ENCODE peak calls at places on chromosomes 16 and 17, in four cellular contexts. Y is mesenchymal stem cell, K is IMR-90, C is H9. L is an unnamed sample.

GRCh38 chr16:24255446-24256352 is at the start of gene CACNG3:
- DNase-seq in Y (no peak), K (peak; percentile 33), C (peak; percentile 91), L (peak; percentile 93)

GRCh38 chr17:46774108-46774737 is 44.3 kb downstream of the WNT3 start:
- DNase-seq in Y (no peak), K (no peak), C (peak; percentile 37), L (no peak)

GRCh38 chr17:10059684-10060211 is 138.7 kb downstream of the GAS7 start:
- DNase-seq in Y (peak; percentile 65), K (peak; percentile 15), C (no peak), L (no peak)

GRCh38 chr16:4962716-4963115 is 4.6 kb downstream of the SEC14L5 start:
- DNase-seq in Y (no peak), K (no peak), C (no peak), L (no peak)

GRCh38 chr17:50533185-50533584 is 650 bp downstream of the EPN3 start:
- DNase-seq in Y (no peak), K (no peak), C (no peak), L (peak; percentile 52)

GRCh38 chr16:72990003-72990521 is 57.9 kb downstream of the ZFHX3 start:
- DNase-seq in Y (peak; percentile 36), K (peak; percentile 68), C (no peak), L (peak; percentile 30)

GRCh38 chr17:39152134-39152884 is 872 bp upstream of the PLXDC1 start:
- DNase-seq in Y (no peak), K (no peak), C (no peak), L (no peak)

GRCh38 chr17:82647593-82648164 is 565 bp downstream of the WDR45B start:
- DNase-seq in Y (peak; percentile 70), K (no peak), C (no peak), L (peak; percentile 16)

GRCh38 chr17:77700165-77700881 is 258.2 kb upstream of the TNRC6C start:
- DNase-seq in Y (no peak), K (no peak), C (peak; percentile 24), L (no peak)

GRCh38 chr16:49148410-49148809 is 133.2 kb downstream of the CBLN1 start:
- DNase-seq in Y (no peak), K (no peak), C (no peak), L (peak; percentile 10)

GRCh38 chr17:8072727-8073461 is 14.6 kb downstream of the ALOX12B start:
- DNase-seq in Y (peak; percentile 22), K (no peak), C (peak; percentile 61), L (no peak)

GRCh38 chr16:2787406-2787805 is at the start of gene PRSS33:
- DNase-seq in Y (no peak), K (no peak), C (peak; percentile 23), L (no peak)

GRCh38 chr16:9275386-9275785 is 183.9 kb downstream of the HAPSTR1 start:
- DNase-seq in Y (no peak), K (no peak), C (no peak), L (peak; percentile 70)

GRCh38 chr17:20965492-20965891 is 77.3 kb downstream of the USP22 start:
- DNase-seq in Y (no peak), K (no peak), C (no peak), L (peak; percentile 39)

GRCh38 chr17:36869856-36870617 is 67.2 kb upstream of the LHX1 start:
- DNase-seq in Y (peak; percentile 37), K (peak; percentile 17), C (peak; percentile 71), L (peak; percentile 86)

DNA sequence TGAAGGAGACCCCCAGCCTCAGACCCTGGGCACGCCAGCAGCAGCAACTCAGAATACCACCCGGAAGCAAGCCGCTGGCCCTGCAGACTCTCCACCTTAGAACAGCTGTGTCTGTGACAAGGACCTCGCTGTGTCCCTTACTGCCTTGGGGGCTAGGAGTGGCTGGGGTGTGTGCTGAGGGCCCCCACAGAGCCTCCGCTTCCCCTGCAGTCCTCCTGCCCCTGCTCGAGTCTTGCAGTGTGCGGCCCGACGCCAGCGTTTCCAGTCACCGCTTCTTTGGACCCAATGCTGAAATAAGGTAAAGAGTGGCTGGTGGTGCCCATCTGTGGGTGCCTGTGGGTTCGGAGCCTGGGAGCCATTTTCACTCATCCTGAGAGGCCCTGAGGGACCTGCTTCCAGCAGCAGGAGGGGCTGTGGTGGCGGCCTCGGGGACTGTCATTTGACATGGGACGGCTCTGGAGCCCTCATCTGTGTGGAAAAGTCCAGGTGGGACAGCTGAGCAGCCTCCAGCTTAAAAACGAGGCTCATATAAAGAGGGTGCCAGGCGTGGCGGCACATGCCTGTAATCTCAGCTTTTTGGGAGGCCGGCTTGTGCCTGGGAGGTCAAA is 14.7 kb upstream of the MC1R start:
- DNase-seq in Y (no peak), K (no peak), C (no peak), L (no peak)
- H3K4ac ChIP-seq in Y (no peak overlapping the region), K (no peak overlapping the region), C (no peak overlapping the region), L (no peak overlapping the region)

DNA sequence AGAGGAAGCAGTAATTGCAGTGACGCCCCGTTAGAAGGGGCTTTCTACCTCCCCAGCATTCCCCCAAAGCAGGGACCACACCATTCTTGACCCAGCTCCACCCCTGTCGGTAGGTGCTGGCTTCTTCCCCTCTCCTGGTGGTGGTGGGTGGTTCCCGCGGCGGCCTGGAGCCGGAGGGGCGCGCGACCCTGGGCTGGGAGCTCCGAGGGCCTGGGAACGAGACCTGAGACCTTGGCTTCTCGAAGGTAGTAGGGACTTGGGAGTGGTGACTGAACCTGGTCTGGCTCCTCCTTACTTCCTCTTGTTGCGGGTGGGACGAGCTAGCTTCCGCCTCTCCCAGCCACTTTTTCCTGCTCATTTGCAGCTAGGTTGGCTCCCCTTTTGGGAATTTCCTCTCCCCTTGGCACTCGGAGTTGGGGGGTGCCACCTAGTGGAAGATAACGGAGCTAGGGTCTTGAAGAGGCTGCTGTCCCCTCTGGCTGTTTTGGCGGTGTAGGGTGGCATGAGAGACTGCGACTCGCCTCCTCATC is 460 bp downstream of the GRN start:
- DNase-seq in Y (peak; percentile 72), K (peak; percentile 59), C (peak; percentile 88), L (peak; percentile 89)
- H3K27ac ChIP-seq in Y (peak overlapping the region; percentile 47), K (peak overlapping the region; percentile 7), C (no peak overlapping the region), L (no peak overlapping the region)

GRCh38 chr17:48056246-48056745 is 8.1 kb downstream of the NFE2L1 start:
- DNase-seq in Y (no peak), K (no peak), C (no peak), L (no peak)
- H3K18ac ChIP-seq in Y (no peak overlapping the region), K (peak overlapping the region; percentile 28), C (peak overlapping the region; percentile 40), L (peak overlapping the region; percentile 62)

GRCh38 chr16:54511181-54511731 is 224.7 kb upstream of the IRX3 start:
- DNase-seq in Y (no peak), K (no peak), C (no peak), L (peak; percentile 34)
- H3K4ac ChIP-seq in Y (no peak overlapping the region), K (no peak overlapping the region), C (no peak overlapping the region), L (no peak overlapping the region)

GRCh38 chr17:2084766-2085647 is 30.1 kb downstream of the HIC1 start:
- DNase-seq in Y (peak; percentile 89), K (peak; percentile 86), C (peak; percentile 23), L (no peak)

GRCh38 chr17:2084129-2084765 is 29.3 kb downstream of the HIC1 start:
- DNase-seq in Y (peak; percentile 84), K (peak; percentile 53), C (no peak), L (no peak)

GRCh38 chr17:2081564-2081963 is 26.7 kb downstream of the HIC1 start:
- DNase-seq in Y (no peak), K (peak; percentile 53), C (no peak), L (no peak)

GRCh38 chr17:2083613-2084128 is 28.8 kb downstream of the HIC1 start:
- DNase-seq in Y (peak; percentile 63), K (no peak), C (no peak), L (no peak)

DNA sequence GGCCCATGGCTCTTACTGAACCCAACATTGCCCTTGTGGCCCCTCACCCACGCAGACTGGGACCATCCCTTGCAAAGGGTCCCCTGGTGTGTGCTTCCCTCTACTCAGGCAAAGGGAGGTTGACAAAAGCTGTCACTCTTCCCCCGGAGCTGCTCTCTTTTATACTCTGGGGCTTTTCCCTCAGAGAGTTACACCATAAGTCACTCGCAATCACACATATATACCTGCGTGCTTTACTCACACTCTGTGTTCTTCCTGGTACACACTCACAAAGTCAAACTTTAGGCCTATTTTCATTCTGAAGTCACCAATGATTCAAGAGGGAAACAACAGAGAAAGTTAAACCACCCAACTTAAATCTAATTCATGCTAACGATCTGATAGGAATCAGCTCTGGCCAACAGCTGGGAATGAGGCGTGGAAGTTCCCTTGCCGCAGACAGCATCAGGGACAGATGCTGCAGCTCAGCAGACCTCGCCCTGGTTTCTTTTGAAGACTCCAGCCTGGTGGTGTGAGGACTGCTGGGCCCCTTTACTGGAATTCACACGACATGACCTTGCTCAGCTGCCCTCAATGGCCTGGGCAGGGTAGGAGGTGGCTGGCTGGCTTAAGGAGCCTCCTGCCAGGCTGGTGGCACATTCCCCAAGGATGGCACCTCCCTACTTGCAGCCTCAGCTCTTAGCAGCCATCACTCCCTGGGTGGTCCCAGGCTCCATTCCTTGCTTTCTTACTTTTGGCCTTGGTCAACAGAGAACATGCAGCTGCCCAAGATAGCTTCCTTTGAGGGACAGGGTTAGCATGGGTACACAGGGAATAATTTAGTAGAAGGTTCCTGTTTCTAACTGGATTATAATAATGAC is 27.3 kb downstream of the HIC1 start:
- DNase-seq in Y (peak; percentile 72), K (peak; percentile 41), C (no peak), L (peak; percentile 68)
- H3K27ac ChIP-seq in Y (no peak overlapping the region), K (peak overlapping the region; percentile 2), C (no peak overlapping the region), L (no peak overlapping the region)

DNA sequence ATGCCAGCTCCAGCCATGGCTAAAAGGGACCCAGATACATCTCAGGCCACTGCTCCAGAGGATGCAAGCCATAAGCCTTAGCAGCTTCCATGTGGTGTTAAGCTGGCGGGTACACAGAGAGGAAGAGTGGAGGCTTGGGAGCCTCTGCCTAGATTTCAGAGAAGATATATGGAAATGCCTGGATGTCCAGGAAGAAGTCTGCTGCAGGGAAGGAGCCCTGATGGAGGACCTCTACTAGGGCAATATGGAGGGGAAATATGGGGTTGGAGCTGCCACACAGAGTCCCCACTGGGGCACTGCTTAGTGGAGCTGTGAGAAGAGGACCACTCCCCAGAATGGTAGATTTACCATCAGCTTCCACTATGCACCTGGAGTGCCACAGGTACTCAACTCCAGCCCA is 32.1 kb downstream of the RNF112 start:
- DNase-seq in Y (no peak), K (no peak), C (no peak), L (no peak)
- H3K18ac ChIP-seq in Y (no peak overlapping the region), K (no peak overlapping the region), C (no peak overlapping the region), L (no peak overlapping the region)

GRCh38 chr17:27326585-27326984 is 32.7 kb downstream of the WSB1 start:
- DNase-seq in Y (no peak), K (no peak), C (no peak), L (no peak)
- H3K4ac ChIP-seq in Y (no peak overlapping the region), K (no peak overlapping the region), C (no peak overlapping the region), L (no peak overlapping the region)

GRCh38 chr16:57039148-57039812 is 49.9 kb downstream of the NLRC5 start:
- DNase-seq in Y (peak; percentile 73), K (peak; percentile 81), C (no peak), L (no peak)
- H3K27ac ChIP-seq in Y (no peak overlapping the region), K (peak overlapping the region; percentile 89), C (no peak overlapping the region), L (no peak overlapping the region)

GRCh38 chr17:75515229-75515522 is 161 bp downstream of the CASKIN2 start:
- DNase-seq in Y (no peak), K (no peak), C (no peak), L (no peak)
- H3K18ac ChIP-seq in Y (peak overlapping the region; percentile 80), K (peak overlapping the region; percentile 5), C (no peak overlapping the region), L (peak overlapping the region; percentile 94)

GRCh38 chr17:53061446-53061845 is 761.3 kb upstream of the KIF2B start:
- DNase-seq in Y (no peak), K (no peak), C (peak; percentile 92), L (peak; percentile 38)

DNA sequence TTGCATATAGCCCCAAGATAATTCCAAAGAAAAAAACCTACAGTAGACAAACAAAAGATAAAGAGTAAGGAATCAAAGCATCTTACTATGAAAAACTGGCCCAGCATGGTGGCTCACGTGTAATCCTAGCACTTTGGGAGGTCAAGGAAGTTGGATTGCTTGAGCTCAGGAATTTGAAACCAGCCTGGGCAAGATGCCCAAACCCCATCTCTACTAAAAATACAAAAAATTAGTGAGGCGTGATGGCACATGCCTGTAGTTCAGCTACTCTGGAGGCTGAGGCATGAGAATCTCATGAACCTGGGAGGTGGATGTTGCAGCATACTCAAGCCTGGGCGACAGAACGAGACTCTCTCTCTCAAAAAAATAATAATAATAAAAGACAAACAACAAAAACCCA is 764.7 kb upstream of the KIF2B start:
- DNase-seq in Y (no peak), K (no peak), C (no peak), L (no peak)
- H3K4ac ChIP-seq in Y (no peak overlapping the region), K (no peak overlapping the region), C (no peak overlapping the region), L (no peak overlapping the region)